ENCODE peak calls at places on chromosomes 4 and X, in five cellular contexts. I is keratinocyte, M is heart right ventricle, N is tibial nerve, O is aorta. A is an unnamed sample. For H3K9me3, the result is how much of the 10 kb centered on the place peaks cover.

GRCh38 chrX:151985955-151986354 is 11.5 kb upstream of the GABRE start:
- DNase-seq in O (no peak), I (no peak), M (no peak), N (no peak), A (no peak)

GRCh38 chrX:68822641-68823410 is 6.0 kb upstream of the EFNB1 start:
- DNase-seq in N (no peak), I (no peak), M (peak), O (peak), A (peak)

GRCh38 chr4:159390648-159391047 is 287.8 kb downstream of the RAPGEF2 start:
- DNase-seq in M (no peak), O (peak), N (no peak), I (peak), A (peak)

GRCh38 chr4:159503243-159503642 is 400.4 kb downstream of the RAPGEF2 start:
- DNase-seq in I (no peak), O (no peak), M (no peak), N (no peak), A (no peak)

GRCh38 chr4:177441061-177441802 is 1.0 kb downstream of the AGA start:
- DNase-seq in N (no peak), M (no peak), I (no peak), O (no peak), A (peak)

GRCh38 chr4:142095886-142096605 is 459.7 kb downstream of the IL15 start:
- DNase-seq in I (peak), N (no peak), O (peak), M (no peak), A (no peak)

GRCh38 chrX:149511081-149511480 is 6.0 kb upstream of the IDS start:
- DNase-seq in I (no peak), O (no peak), M (no peak), N (no peak), A (no peak)

GRCh38 chr4:183722738-183723560 is 63.9 kb downstream of the TRAPPC11 start:
- DNase-seq in M (peak), I (no peak), O (peak), N (peak), A (peak)

GRCh38 chr4:3342182-3342854 is 49.5 kb downstream of the RGS12 start:
- DNase-seq in O (no peak), I (no peak), M (no peak), N (no peak), A (peak)

GRCh38 chr4:96260071-96260682 is 420.3 kb downstream of the PDHA2 start:
- DNase-seq in I (no peak), N (no peak), M (no peak), O (no peak), A (no peak)

GRCh38 chrX:82721891-82722290 is 786.2 kb upstream of the POU3F4 start:
- DNase-seq in O (no peak), I (no peak), M (no peak), N (no peak), A (no peak)

GRCh38 chr4:184310171-184310567 is 92.5 kb upstream of the ENPP6 start:
- DNase-seq in I (no peak), O (peak), M (peak), N (no peak), A (no peak)

DNA sequence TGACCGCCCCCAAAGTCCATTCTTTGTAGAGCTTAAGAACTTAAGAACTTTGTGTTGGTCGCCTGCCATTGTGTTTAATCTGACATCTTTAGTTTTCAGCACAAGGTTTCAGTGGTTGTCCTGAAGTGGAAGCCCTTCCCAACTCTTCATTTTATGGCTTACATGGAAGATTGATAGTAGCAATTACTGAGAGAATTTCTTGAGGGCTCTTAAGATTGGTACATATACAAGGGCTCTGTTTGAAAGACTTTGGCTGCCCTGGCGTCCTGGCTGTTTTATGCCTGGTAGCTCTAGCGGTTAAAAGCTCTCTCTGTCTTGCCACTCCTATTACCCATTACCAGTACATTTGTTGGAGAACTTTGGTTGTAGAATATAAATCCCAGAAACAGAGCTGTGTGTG is 75.0 kb downstream of the KDM6A start:
- DNase-seq in O (no peak), N (no peak), I (no peak), M (no peak), A (no peak)
- H3K9me3 ChIP-seq in O (under half), N (under half), I (under half), M (under half), A (under half)

DNA sequence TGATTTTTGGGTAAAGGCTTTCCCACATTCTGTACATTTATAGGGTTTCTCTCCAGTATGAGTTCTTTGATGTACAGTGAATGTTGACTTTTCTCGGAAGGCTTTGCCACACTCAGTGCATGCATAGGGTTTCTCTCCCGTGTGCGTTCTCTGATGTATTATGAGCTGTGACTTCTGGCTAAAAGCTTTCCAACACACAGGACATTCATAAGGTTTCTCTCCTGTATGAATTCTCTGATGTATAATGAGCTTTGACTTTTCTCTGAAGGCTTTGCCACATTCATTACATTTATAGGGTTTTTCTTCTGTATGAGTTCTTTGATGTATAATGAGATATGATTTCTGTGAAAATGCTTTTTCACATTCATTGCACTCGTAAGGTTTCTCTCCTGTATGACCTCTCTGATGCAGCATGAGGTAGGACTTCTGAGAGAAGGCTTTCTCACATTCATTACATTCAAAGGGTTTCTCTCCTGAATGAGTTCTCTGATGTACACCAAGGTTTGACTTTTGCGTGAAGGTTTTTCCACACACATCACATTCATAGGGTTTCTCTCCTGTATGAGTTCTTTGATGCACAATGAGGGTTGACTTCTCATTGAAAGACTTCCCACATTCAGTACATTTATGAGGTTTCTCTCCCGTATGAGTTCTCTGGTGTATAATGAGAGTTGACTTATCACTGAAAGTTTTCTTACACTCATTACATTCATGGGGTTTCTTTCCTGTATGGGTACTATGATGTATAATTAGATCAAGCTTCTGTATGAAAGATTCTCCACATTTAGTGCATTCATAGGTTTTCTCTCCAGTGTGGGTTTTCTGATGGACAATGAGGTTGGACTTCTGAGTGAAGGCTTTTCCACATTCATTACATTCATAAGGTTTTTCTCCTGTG is 27.3 kb downstream of the ZNF182 start:
- DNase-seq in O (no peak), M (no peak), N (no peak), I (no peak), A (no peak)
- H3K9me3 ChIP-seq in O (under half), M (half or more), N (half or more), I (under half), A (under half)

DNA sequence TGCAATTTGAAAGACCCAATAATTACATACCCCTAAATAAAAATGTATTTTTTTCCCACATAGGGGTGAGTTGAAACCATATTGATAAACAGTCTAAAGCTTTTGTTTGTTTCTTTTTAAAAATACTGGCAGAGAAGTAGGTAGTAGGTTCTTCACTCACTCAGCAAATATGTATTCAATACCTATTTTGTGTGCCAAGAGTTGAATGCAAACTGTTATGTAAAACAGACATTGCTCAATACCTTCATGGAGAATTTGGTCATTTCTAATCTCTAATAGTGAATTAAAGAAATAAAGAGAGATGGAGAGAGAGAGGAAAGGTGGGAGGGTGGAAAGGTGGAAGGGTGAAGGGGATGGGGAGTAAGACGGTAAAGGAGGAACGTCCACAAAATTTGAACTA is 589.9 kb upstream of the GNPDA2 start:
- DNase-seq in O (no peak), I (no peak), M (no peak), N (no peak), A (no peak)
- H3K9me3 ChIP-seq in O (under half), I (under half), M (under half), N (under half), A (under half)

GRCh38 chr4:110628321-110629213 is 5.7 kb upstream of the PITX2 start:
- DNase-seq in N (no peak), M (no peak), O (no peak), I (no peak), A (no peak)

GRCh38 chr4:110630621-110631402 is 7.9 kb upstream of the PITX2 start:
- DNase-seq in M (no peak), N (no peak), I (no peak), O (no peak), A (no peak)

GRCh38 chr4:110631582-110632505 is 9.0 kb upstream of the PITX2 start:
- DNase-seq in O (peak), M (peak), N (no peak), I (no peak), A (no peak)

GRCh38 chr4:110629780-110630500 is 7.1 kb upstream of the PITX2 start:
- DNase-seq in O (no peak), N (no peak), M (no peak), I (no peak), A (no peak)

GRCh38 chr4:110629214-110629754 is 6.4 kb upstream of the PITX2 start:
- DNase-seq in N (no peak), I (no peak), M (no peak), O (no peak), A (no peak)
- H3K9me3 ChIP-seq in N (under half), I (under half), M (under half), O (under half), A (under half)

GRCh38 chr4:175330236-175330635 is 412.1 kb downstream of the ADAM29 start:
- DNase-seq in N (no peak), O (no peak), I (no peak), M (no peak), A (no peak)

GRCh38 chr4:175325230-175325629 is 407.1 kb downstream of the ADAM29 start:
- DNase-seq in I (no peak), M (no peak), O (no peak), N (no peak), A (no peak)

DNA sequence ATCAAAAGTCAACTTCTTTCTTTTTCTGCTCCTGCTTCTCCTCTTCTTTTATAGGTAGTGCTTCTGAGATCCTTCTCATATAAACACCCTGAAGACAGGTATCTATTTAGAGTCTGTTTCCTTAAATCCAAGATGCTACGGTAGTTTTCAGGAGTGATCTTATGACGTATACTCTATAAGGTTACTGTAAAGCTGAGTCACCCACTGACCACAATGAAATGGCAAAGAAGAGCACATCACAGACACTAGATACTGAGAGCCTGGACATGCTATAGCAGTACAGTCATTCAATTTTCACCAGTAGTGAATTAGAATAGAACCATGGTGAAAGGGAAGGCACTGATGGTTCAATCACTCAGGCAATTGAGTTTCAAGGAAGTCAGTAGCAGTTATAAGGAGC is 412.5 kb downstream of the ADAM29 start:
- DNase-seq in O (no peak), M (no peak), I (no peak), N (no peak), A (no peak)
- H3K9me3 ChIP-seq in O (under half), M (under half), I (under half), N (under half), A (under half)

DNA sequence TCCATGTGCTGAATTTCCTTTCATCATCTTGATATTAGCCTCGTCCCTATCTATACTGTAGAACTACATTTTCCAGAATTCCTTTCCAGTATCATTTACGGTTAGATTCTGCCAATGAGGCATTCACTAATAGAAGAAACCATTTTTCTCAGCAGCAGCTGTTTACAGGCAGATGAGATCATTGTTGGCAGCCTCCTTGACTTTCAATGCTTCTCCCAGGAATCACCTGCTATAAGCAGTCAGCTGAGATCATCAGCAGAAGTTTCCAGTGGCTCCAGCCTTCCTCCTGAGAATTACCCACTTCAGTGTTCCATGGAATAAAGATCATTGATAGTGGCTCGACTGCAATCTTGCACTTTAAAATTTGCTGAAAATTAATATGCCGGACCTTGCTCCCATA is 157.3 kb upstream of the TET2 start:
- DNase-seq in I (no peak), O (no peak), N (no peak), M (no peak), A (peak)
- H3K9me3 ChIP-seq in I (under half), O (under half), N (under half), M (under half), A (under half)

DNA sequence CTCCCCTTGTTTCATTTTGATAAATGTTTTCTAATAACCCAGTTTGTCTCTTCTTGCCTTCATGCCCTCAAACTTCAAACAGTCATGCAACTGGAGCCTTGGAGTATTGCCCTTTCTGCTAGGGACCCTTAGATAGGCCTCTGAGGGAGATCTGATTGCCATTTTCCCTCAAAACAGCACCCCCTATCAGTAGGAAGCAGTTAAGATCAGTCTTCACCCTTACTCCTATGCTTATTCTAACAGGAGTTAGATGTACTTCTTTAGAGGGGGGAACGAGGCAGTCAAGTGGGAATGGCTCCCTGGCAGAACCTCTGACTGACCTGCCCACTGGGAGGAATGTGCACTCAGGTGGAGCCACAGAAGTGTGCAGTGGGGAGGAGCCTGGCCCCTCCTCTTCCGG is 74.1 kb downstream of the FAM47A start:
- DNase-seq in O (no peak), I (no peak), N (no peak), M (no peak), A (no peak)
- H3K9me3 ChIP-seq in O (under half), I (under half), N (under half), M (under half), A (under half)

GRCh38 chrX:9394212-9394611 is 70.6 kb upstream of the TBL1X start:
- DNase-seq in M (no peak), N (no peak), O (no peak), I (no peak), A (no peak)
- H3K9me3 ChIP-seq in M (under half), N (under half), O (under half), I (under half), A (under half)